ENCODE peak calls at places on chromosomes 6 and 20, in seven cellular contexts. T is foreskin fibroblast, S is colonic mucosa, N is right lobe of liver, F is mucosa of descending colon, P is lower leg skin, G is fibroblast of lung. Z is an unnamed sample.
A peak's percentile ranks its signal among the peaks of the same experiment; 100 is the strongest.

GRCh38 chr6:39227476-39227875 is 1.8 kb downstream of the KCNK5 start:
- DNase-seq in S (no peak), G (no peak), N (no peak), F (no peak), P (no peak), T (no peak), Z (no peak)

GRCh38 chr6:85580878-85581267 is 12.8 kb downstream of the SNX14 start:
- DNase-seq in F (no peak), G (peak; percentile 53), S (no peak), P (no peak), T (peak; percentile 66), N (peak; percentile 33), Z (peak; percentile 35)

GRCh38 chr20:57904706-57905105 is 194.9 kb upstream of the PMEPA1 start:
- DNase-seq in N (no peak), F (no peak), P (no peak), S (no peak), G (no peak), T (no peak), Z (no peak)

GRCh38 chr6:84492246-84493135 is 265.0 kb upstream of the CEP162 start:
- DNase-seq in P (no peak), S (no peak), F (no peak), T (no peak), N (no peak), G (peak; percentile 39), Z (no peak)

GRCh38 chr6:11188161-11188915 is 44.1 kb downstream of the NEDD9 start:
- DNase-seq in T (peak; percentile 59), S (peak; percentile 74), P (no peak), F (peak; percentile 67), G (no peak), N (no peak), Z (no peak)

GRCh38 chr6:28863607-28864320 is 60.0 kb downstream of the TRIM27 start:
- DNase-seq in T (peak; percentile 87), G (peak; percentile 90), S (peak; percentile 78), F (peak; percentile 82), P (peak; percentile 92), N (peak; percentile 75), Z (peak; percentile 84)

GRCh38 chr20:62273421-62273820 is 29.4 kb upstream of the ADRM1 start:
- DNase-seq in G (no peak), N (no peak), T (no peak), F (no peak), P (no peak), S (no peak), Z (no peak)

GRCh38 chr6:131023834-131024504 is 39.1 kb downstream of the EPB41L2 start:
- DNase-seq in P (no peak), N (no peak), S (peak; percentile 48), G (peak; percentile 85), T (peak; percentile 67), F (peak; percentile 59), Z (peak; percentile 65)

GRCh38 chr6:111748247-111748647 is 125.0 kb downstream of the FYN start:
- DNase-seq in S (no peak), F (no peak), P (no peak), N (no peak), G (no peak), T (no peak), Z (peak; percentile 27)

GRCh38 chr20:50278684-50279531 is 88.3 kb downstream of the CEBPB start:
- DNase-seq in G (peak; percentile 54), T (peak; percentile 79), S (peak; percentile 73), P (peak; percentile 95), F (peak; percentile 81), N (peak; percentile 85), Z (peak; percentile 78)

GRCh38 chr6:13048113-13048512 is 280.2 kb downstream of the TBC1D7 start:
- DNase-seq in S (no peak), T (peak; percentile 71), N (no peak), P (no peak), F (no peak), G (no peak), Z (no peak)

GRCh38 chr6:20746024-20746423 is 211.8 kb downstream of the CDKAL1 start:
- DNase-seq in T (no peak), S (no peak), F (no peak), N (no peak), P (no peak), G (no peak), Z (no peak)

GRCh38 chr6:21678990-21679389 is 85.4 kb downstream of the SOX4 start:
- DNase-seq in N (no peak), S (no peak), P (no peak), T (peak; percentile 5), F (no peak), G (peak; percentile 18), Z (peak; percentile 77)

GRCh38 chr6:87482382-87482781 is 9.6 kb downstream of the SLC35A1 start:
- DNase-seq in F (no peak), S (no peak), N (no peak), T (no peak), G (no peak), P (no peak), Z (peak; percentile 22)

GRCh38 chr20:59747671-59748515 is 143.6 kb downstream of the PHACTR3 start:
- DNase-seq in F (no peak), T (no peak), S (no peak), G (no peak), N (no peak), P (no peak), Z (no peak)

GRCh38 chr6:107079429-107079828 is 35.9 kb downstream of the BEND3 start:
- DNase-seq in N (no peak), F (no peak), G (no peak), S (no peak), T (no peak), P (no peak), Z (no peak)

GRCh38 chr20:62181808-62182207 is 1.0 kb upstream of the MTG2 start:
- DNase-seq in T (no peak), N (no peak), P (no peak), S (no peak), G (no peak), F (no peak), Z (no peak)

GRCh38 chr6:11672261-11672660 is 106.3 kb downstream of the ADTRP start:
- DNase-seq in P (no peak), S (no peak), F (no peak), T (no peak), G (no peak), N (no peak), Z (no peak)

GRCh38 chr6:131000544-131000943 is 62.5 kb downstream of the EPB41L2 start:
- DNase-seq in S (no peak), N (no peak), G (no peak), P (no peak), T (no peak), F (no peak), Z (peak; percentile 71)

DNA sequence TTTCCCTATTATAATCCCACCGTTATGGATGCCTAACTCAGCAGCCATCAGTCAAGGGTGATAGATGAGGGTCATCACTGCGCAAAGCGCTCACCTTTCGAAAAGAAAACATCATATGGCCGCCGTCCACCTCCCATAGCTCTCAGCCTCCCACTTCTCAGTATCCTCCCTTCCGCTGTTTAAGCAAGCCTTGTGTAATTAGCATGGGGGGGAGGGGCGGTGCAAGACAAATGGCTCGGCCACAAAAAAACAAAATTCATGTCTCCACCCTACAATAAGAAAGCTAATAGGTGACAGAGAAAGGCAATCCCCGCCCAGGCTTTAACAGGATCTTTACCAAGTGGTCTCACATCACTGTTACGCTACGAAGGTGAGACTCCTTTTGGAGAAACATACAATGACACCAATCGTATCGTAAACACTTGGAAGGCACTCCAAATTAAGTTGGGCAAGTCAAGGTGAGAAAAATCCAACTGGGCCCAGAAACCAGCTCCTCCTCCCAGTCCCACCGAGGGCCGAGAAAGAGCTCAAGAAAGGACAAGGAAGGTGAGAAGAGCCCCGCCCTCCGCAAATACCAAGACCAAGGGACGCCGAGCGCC is 645 bp downstream of the DDX39B start:
- DNase-seq in F (peak; percentile 85), N (no peak), G (peak; percentile 73), T (peak; percentile 78), P (no peak), S (peak; percentile 73), Z (peak; percentile 76)
- H3K4me3 ChIP-seq in F (peak overlapping the region; percentile 52), N (peak overlapping the region; percentile 78), G (peak overlapping the region; percentile 87), T (peak overlapping the region; percentile 79), P (peak overlapping the region; percentile 76), S (peak overlapping the region; percentile 72), Z (peak overlapping the region; percentile 73)

DNA sequence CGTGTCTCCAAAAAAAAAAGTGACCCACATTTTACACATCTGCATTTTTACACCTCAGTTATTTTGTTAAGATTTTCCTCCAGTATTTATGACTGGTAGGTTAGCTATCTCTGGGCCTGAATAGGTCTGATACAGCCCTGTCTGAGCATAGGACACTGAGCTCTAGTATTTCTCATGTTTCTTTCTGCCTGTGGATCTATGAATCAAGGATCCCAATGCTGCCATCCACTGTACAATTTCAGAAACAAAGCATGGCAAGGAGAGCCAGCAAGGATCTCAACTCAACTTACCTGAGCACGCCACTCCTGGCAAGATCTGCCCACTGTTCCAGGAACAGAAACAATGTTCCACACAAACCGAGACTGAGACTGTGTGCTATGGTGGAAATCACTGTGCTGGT is 36.4 kb upstream of the ENPP5 start:
- DNase-seq in T (no peak), S (no peak), G (no peak), P (no peak), F (no peak), N (no peak), Z (no peak)
- TF ChIP-seq CTCF in T (no peak), S (no peak), G (no peak), P (no peak), F (no peak), N (no peak), Z (no peak)

GRCh38 chr20:3933126-3933684 is 44.0 kb downstream of the PANK2 start:
- DNase-seq in N (no peak), S (no peak), T (peak; percentile 12), G (no peak), P (peak; percentile 83), F (no peak), Z (no peak)
- H3K4me3 ChIP-seq in N (peak overlapping the region; percentile 44), S (no peak overlapping the region), T (peak overlapping the region; percentile 19), G (no peak overlapping the region), P (no peak overlapping the region), F (no peak overlapping the region), Z (no peak overlapping the region)

GRCh38 chr20:31934968-31935764 is 16.7 kb downstream of the PDRG1 start:
- DNase-seq in T (no peak), N (no peak), G (no peak), F (no peak), S (no peak), P (no peak), Z (no peak)
- TF ChIP-seq CTCF in T (no peak), N (no peak), G (no peak), F (no peak), S (no peak), P (no peak), Z (no peak)

GRCh38 chr20:2417142-2417541 is 36.4 kb downstream of the TGM6 start:
- DNase-seq in S (no peak), G (no peak), T (no peak), N (no peak), F (no peak), P (no peak), Z (no peak)

GRCh38 chr20:2421247-2421646 is 40.5 kb downstream of the TGM6 start:
- DNase-seq in G (peak; percentile 1), F (no peak), T (peak; percentile 9), S (no peak), N (no peak), P (no peak), Z (no peak)

GRCh38 chr20:2418388-2418787 is 37.7 kb downstream of the TGM6 start:
- DNase-seq in P (no peak), S (no peak), N (no peak), T (no peak), F (no peak), G (no peak), Z (no peak)

GRCh38 chr20:2420510-2420909 is 39.8 kb downstream of the TGM6 start:
- DNase-seq in P (no peak), S (no peak), T (no peak), G (no peak), F (no peak), N (no peak), Z (no peak)
- H3K4me3 ChIP-seq in P (no peak overlapping the region), S (no peak overlapping the region), T (no peak overlapping the region), G (no peak overlapping the region), F (no peak overlapping the region), N (no peak overlapping the region), Z (no peak overlapping the region)

Z was measured in fibroblast of villous mesenchyme.